ENCODE peak calls at places on chromosomes 11 and 22, in seven cellular contexts. Y is MV-4-11, T is endothelial cell, B is small intestine, I is glutamatergic neuron, E is ELF-1, J is B cell. H is an unnamed sample.

GRCh38 chr11:111845256-111846028 is 25.9 kb downstream of the ALG9 start:
- DNase-seq in Y (peak; percentile 70), T (no peak), J (no peak), E (no peak), I (no peak), B (no peak), H (no peak)

GRCh38 chr11:69041516-69041915 is 7.2 kb upstream of the TPCN2 start:
- DNase-seq in B (no peak), J (no peak), Y (no peak), I (no peak), E (no peak), T (no peak), H (no peak)

GRCh38 chr11:41461057-41461681 is 1.7 kb upstream of the LRRC4C start:
- DNase-seq in I (no peak), T (no peak), B (peak; percentile 39), Y (no peak), J (peak; percentile 10), E (no peak), H (no peak)

GRCh38 chr22:37519268-37520195 is at the start of gene CARD10:
- DNase-seq in B (peak; percentile 63), J (peak; percentile 38), I (no peak), Y (no peak), T (peak; percentile 65), E (no peak), H (no peak)

GRCh38 chr11:73367482-73368024 is 8.6 kb upstream of the RELT start:
- DNase-seq in E (no peak), Y (no peak), J (no peak), I (no peak), B (no peak), T (no peak), H (no peak)

GRCh38 chr11:48037709-48038468 is 57.5 kb downstream of the PTPRJ start:
- DNase-seq in E (no peak), B (no peak), I (no peak), T (no peak), J (no peak), Y (peak; percentile 25), H (no peak)

GRCh38 chr11:118180300-118180703 is 3.9 kb upstream of the SCN2B start:
- DNase-seq in Y (no peak), E (peak; percentile 73), I (peak; percentile 65), B (no peak), T (peak; percentile 45), J (no peak), H (no peak)

GRCh38 chr22:36160499-36160942 is at the start of gene APOL3:
- DNase-seq in J (peak; percentile 65), I (no peak), T (no peak), B (peak; percentile 92), Y (no peak), E (no peak), H (peak; percentile 42)

GRCh38 chr11:62400760-62401159 is 18.1 kb upstream of the SCGB1A1 start:
- DNase-seq in Y (no peak), I (no peak), J (no peak), B (peak; percentile 45), E (peak; percentile 82), T (no peak), H (no peak)

GRCh38 chr22:42758929-42759629 is 38.4 kb upstream of the A4GALT start:
- DNase-seq in Y (peak; percentile 47), E (no peak), J (no peak), B (no peak), I (no peak), T (no peak), H (no peak)

GRCh38 chr11:5504403-5504891 is 5.3 kb downstream of the UBQLN3 start:
- DNase-seq in Y (no peak), J (no peak), B (no peak), T (no peak), I (no peak), E (no peak), H (no peak)

GRCh38 chr22:49807780-49808708 is 19.6 kb downstream of the BRD1 start:
- DNase-seq in I (no peak), E (no peak), Y (no peak), T (no peak), B (peak; percentile 24), J (no peak), H (no peak)

GRCh38 chr11:96256213-96256580 is 86.8 kb downstream of the MAML2 start:
- DNase-seq in E (no peak), J (peak; percentile 42), B (no peak), T (no peak), Y (peak; percentile 39), I (no peak), H (no peak)

GRCh38 chr22:49667236-49667635 is 160.4 kb downstream of the BRD1 start:
- DNase-seq in E (no peak), Y (peak; percentile 4), B (no peak), T (peak; percentile 43), J (peak; percentile 47), I (no peak), H (no peak)

GRCh38 chr11:77088236-77089003 is 14.2 kb upstream of the OMP start:
- DNase-seq in E (peak; percentile 80), T (no peak), Y (no peak), B (peak; percentile 72), J (no peak), I (peak; percentile 7), H (no peak)

GRCh38 chr11:126308271-126308671 is 4.4 kb downstream of the DCPS start:
- DNase-seq in I (no peak), J (no peak), B (no peak), T (no peak), Y (no peak), E (no peak), H (no peak)

GRCh38 chr11:15276616-15277015 is 161.9 kb downstream of the INSC start:
- DNase-seq in E (peak; percentile 23), Y (no peak), I (no peak), B (no peak), J (no peak), T (peak; percentile 28), H (no peak)

GRCh38 chr11:74321487-74322188 is 10.2 kb upstream of the P4HA3 start:
- DNase-seq in J (peak; percentile 13), E (peak; percentile 32), I (peak; percentile 41), Y (peak; percentile 73), T (peak; percentile 38), B (peak; percentile 20), H (peak; percentile 32)

GRCh38 chr11:20762112-20762511 is 92.7 kb downstream of the NELL1 start:
- DNase-seq in T (no peak), Y (no peak), E (no peak), B (no peak), I (no peak), J (no peak), H (no peak)

GRCh38 chr11:2122907-2123627 is 16.1 kb downstream of the IGF2 start:
- DNase-seq in B (no peak), I (peak; percentile 10), E (no peak), J (no peak), T (no peak), Y (no peak), H (no peak)